ENCODE peak calls at places on chromosomes 11 and 22, in six cellular contexts. R is RPMI8226; I is psoas muscle; U is GOT3; J is epithelial cell of esophagus; V is activated CD4-positive, CD25-positive, alpha-beta regulatory T cell treated with anti-CD3 and anti-CD28 coated beads, Interleukin-2, amount 50 U/mL, for 16 hours. P is an unnamed sample.

GRCh38 chr22:37982151-37982838 is 2.1 kb downstream of the SOX10 start:
- DNase-seq in I (no peak), U (no peak), J (no peak), V (no peak), R (no peak), P (no peak)

GRCh38 chr11:119664063-119664572 is 64.9 kb downstream of the NECTIN1 start:
- DNase-seq in J (no peak), V (no peak), U (no peak), I (no peak), R (no peak), P (no peak)

GRCh38 chr11:57055780-57056179 is 67.1 kb downstream of the OR5AK2 start:
- DNase-seq in I (no peak), R (no peak), V (no peak), J (no peak), U (no peak), P (no peak)

GRCh38 chr22:44723801-44724200 is 21.8 kb downstream of the PRR5 start:
- DNase-seq in V (no peak), J (peak), R (peak), U (no peak), I (no peak), P (no peak)

GRCh38 chr11:68660066-68660810 is 24.1 kb upstream of the GAL start:
- DNase-seq in V (no peak), R (no peak), J (no peak), I (no peak), U (no peak), P (no peak)

GRCh38 chr11:60700689-60701508 is 1.5 kb downstream of the MS4A8 start:
- DNase-seq in R (peak), U (no peak), V (no peak), I (no peak), J (peak), P (no peak)

GRCh38 chr11:859394-860131 is 16.9 kb downstream of the TSPAN4 start:
- DNase-seq in R (peak), U (no peak), J (peak), I (peak), V (no peak), P (peak)

GRCh38 chr22:44580756-44581435 is 82.9 kb upstream of the RTL6 start:
- DNase-seq in V (no peak), J (no peak), I (no peak), R (no peak), U (no peak), P (no peak)

GRCh38 chr11:119933164-119933563 is 204.2 kb upstream of the NECTIN1 start:
- DNase-seq in V (no peak), R (no peak), U (no peak), J (no peak), I (no peak), P (no peak)

GRCh38 chr11:111793863-111794262 is 27.7 kb upstream of the PPP2R1B start:
- DNase-seq in V (no peak), U (no peak), R (no peak), J (peak), I (peak), P (no peak)

GRCh38 chr11:122917311-122917710 is 34.8 kb downstream of the JHY start:
- DNase-seq in J (peak), R (no peak), U (no peak), V (no peak), I (peak), P (no peak)

GRCh38 chr11:46026616-46027293 is 94.5 kb downstream of the PHF21A start:
- DNase-seq in J (no peak), V (no peak), R (no peak), I (no peak), U (no peak), P (no peak)

GRCh38 chr11:65224939-65225283 is 36.9 kb upstream of the POLA2 start:
- DNase-seq in V (no peak), R (no peak), I (peak), J (peak), U (no peak), P (no peak)

GRCh38 chr11:124825876-124826275 is 25.7 kb upstream of the MSANTD2 start:
- DNase-seq in I (no peak), U (no peak), V (no peak), R (no peak), J (no peak), P (no peak)

GRCh38 chr11:8593935-8594909 is at the start of gene STK33:
- DNase-seq in U (no peak), J (peak), V (no peak), R (peak), I (peak), P (no peak)

GRCh38 chr11:23164022-23164421 is 303.7 kb upstream of the CCDC179 start:
- DNase-seq in J (no peak), I (no peak), U (no peak), V (no peak), R (no peak), P (no peak)

GRCh38 chr22:49033616-49034015 is 794.1 kb downstream of the BRD1 start:
- DNase-seq in V (no peak), J (no peak), U (no peak), I (no peak), R (no peak), P (no peak)

GRCh38 chr11:119509969-119510401 is 87.0 kb upstream of the THY1 start:
- DNase-seq in J (peak), I (peak), V (no peak), U (no peak), R (peak), P (no peak)

GRCh38 chr11:14614223-14614622 is 29.4 kb upstream of the PDE3B start:
- DNase-seq in V (no peak), R (no peak), J (no peak), I (no peak), U (no peak), P (no peak)

GRCh38 chr11:123258877-123259276 is 63.8 kb upstream of the CLMP start:
- DNase-seq in R (peak), I (no peak), J (no peak), U (no peak), V (no peak), P (no peak)

GRCh38 chr11:133503776-133504175 is 28.5 kb downstream of the OPCML start:
- DNase-seq in U (no peak), V (no peak), R (no peak), I (no peak), J (no peak), P (no peak)

GRCh38 chr11:12094872-12095800 is 15.3 kb upstream of the MICAL2 start:
- DNase-seq in I (no peak), V (no peak), U (no peak), J (peak), R (no peak), P (no peak)

GRCh38 chr22:40044870-40045834 is 50.4 kb downstream of the FAM83F start:
- DNase-seq in U (no peak), V (peak), R (peak), I (peak), J (peak), P (peak)

GRCh38 chr11:102288745-102289083 is 28.6 kb upstream of the BIRC3 start:
- DNase-seq in I (no peak), J (no peak), V (no peak), U (no peak), R (no peak), P (no peak)

GRCh38 chr11:104968856-104969776 is 742 bp upstream of the CASP4 start:
- DNase-seq in R (no peak), U (peak), I (peak), J (no peak), V (no peak), P (no peak)

GRCh38 chr22:37344735-37345462 is 62.6 kb downstream of the CYTH4 start:
- DNase-seq in I (no peak), U (no peak), R (no peak), J (no peak), V (no peak), P (no peak)

GRCh38 chr11:70207531-70208131 is 4.5 kb downstream of the FADD start:
- DNase-seq in R (no peak), J (no peak), V (no peak), I (no peak), U (no peak), P (no peak)

GRCh38 chr11:74820763-74821162 is 72.1 kb downstream of the RNF169 start:
- DNase-seq in I (no peak), J (peak), U (no peak), R (no peak), V (no peak), P (no peak)

GRCh38 chr11:808427-809286 is 1.1 kb upstream of the RPLP2 start:
- DNase-seq in J (no peak), R (peak), U (no peak), I (peak), V (no peak), P (no peak)

GRCh38 chr22:20315337-20316216 is 4.3 kb downstream of the DGCR6L start:
- DNase-seq in V (no peak), I (no peak), U (no peak), J (no peak), R (no peak), P (no peak)

GRCh38 chr11:69231466-69232018 is 62.4 kb upstream of the MYEOV start:
- DNase-seq in U (no peak), J (no peak), R (no peak), V (no peak), I (no peak), P (no peak)

GRCh38 chr11:112166561-112166960 is 611 bp upstream of the TEX12 start:
- DNase-seq in V (no peak), I (no peak), J (peak), U (no peak), R (no peak), P (no peak)

GRCh38 chr11:70538641-70539359 is 140.5 kb downstream of the CTTN start:
- DNase-seq in I (no peak), J (no peak), V (no peak), R (no peak), U (no peak), P (no peak)